ENCODE peak calls at places on chromosomes 3 and 15, in seven cellular contexts. P is fibroblast of pulmonary artery, F is cardiac muscle cell, H is brain microvascular endothelial cell, N is A549, Q is H1, C is PC-3. A is an unnamed sample.

GRCh38 chr3:195813916-195814486 is 2.3 kb upstream of the MUC4 start:
- DNase-seq in P (no peak), F (no peak), H (no peak), N (no peak), Q (no peak), C (no peak), A (no peak)

GRCh38 chr3:47370887-47371697 is 9.7 kb upstream of the PTPN23 start:
- DNase-seq in P (peak; percentile 22), F (peak; percentile 16), H (no peak), N (no peak), Q (no peak), C (no peak), A (peak; percentile 53)

GRCh38 chr15:85755471-85755870 is 39.3 kb downstream of the KLHL25 start:
- DNase-seq in P (no peak), F (no peak), H (no peak), N (no peak), Q (no peak), C (no peak), A (no peak)

GRCh38 chr3:22893001-22893400 is 310.1 kb upstream of the UBE2E2 start:
- DNase-seq in P (no peak), F (no peak), H (no peak), N (no peak), Q (no peak), C (no peak), A (no peak)

GRCh38 chr3:123627673-123628670 is 43.1 kb upstream of the HACD2 start:
- DNase-seq in P (no peak), F (no peak), H (no peak), N (no peak), Q (no peak), C (no peak), A (no peak)

GRCh38 chr3:190739726-190740230 is 122.7 kb downstream of the GMNC start:
- DNase-seq in P (peak; percentile 40), F (no peak), H (no peak), N (no peak), Q (no peak), C (no peak), A (no peak)

GRCh38 chr3:123026551-123027291 is 842 bp downstream of the SEMA5B start:
- DNase-seq in P (no peak), F (peak; percentile 52), H (no peak), N (peak; percentile 12), Q (no peak), C (no peak), A (no peak)

GRCh38 chr15:40430271-40430805 is 10.4 kb upstream of the BAHD1 start:
- DNase-seq in P (no peak), F (no peak), H (no peak), N (peak; percentile 30), Q (no peak), C (peak; percentile 53), A (no peak)

GRCh38 chr3:160576621-160577020 is 11.2 kb upstream of the KPNA4 start:
- DNase-seq in P (no peak), F (no peak), H (no peak), N (no peak), Q (no peak), C (no peak), A (no peak)

GRCh38 chr3:160575589-160575988 is 10.2 kb upstream of the KPNA4 start:
- DNase-seq in P (no peak), F (no peak), H (no peak), N (no peak), Q (no peak), C (no peak), A (no peak)

GRCh38 chr3:160577093-160577492 is 11.7 kb upstream of the KPNA4 start:
- DNase-seq in P (no peak), F (no peak), H (no peak), N (no peak), Q (no peak), C (no peak), A (no peak)

GRCh38 chr3:160574636-160575035 is 9.3 kb upstream of the KPNA4 start:
- DNase-seq in P (no peak), F (no peak), H (no peak), N (no peak), Q (no peak), C (no peak), A (no peak)

DNA sequence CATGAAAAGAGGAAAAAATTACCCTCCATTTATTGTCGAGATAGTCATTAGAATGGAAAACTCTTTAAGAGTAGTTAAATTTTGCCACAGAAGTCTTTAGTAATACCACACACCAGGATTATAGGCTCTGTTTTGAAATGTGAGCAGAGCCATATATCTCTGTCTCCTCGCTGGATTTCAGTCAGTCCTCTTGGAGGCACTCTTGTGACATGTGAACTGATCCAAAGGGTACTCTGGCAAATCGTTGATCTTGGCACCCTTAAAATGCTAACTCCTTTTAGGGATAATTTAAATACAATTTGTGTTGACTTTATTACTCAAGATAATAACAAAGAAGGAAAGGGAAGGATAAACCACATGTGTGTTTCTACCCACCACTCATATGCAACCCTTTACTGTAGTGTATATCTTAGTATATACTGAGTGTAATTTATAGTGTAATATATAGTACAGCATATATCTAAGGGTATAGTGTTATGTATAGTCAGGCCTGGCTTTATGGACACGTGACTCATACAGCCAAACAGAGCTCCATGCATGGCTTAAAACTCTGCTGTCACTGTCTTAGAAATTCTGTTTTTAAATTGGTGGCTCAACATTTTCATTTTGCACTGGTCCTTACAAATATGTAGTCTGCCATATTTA is 12.3 kb upstream of the KPNA4 start:
- DNase-seq in P (peak; percentile 34), F (peak; percentile 28), H (peak; percentile 40), N (peak; percentile 39), Q (no peak), C (peak; percentile 85), A (no peak)
- TF ChIP-seq CTCF in P (peak; percentile 16), F (peak; percentile 10), H (peak; percentile 60), N (peak; percentile 49), Q (peak; percentile 53), C (peak; percentile 90), A (no peak)

GRCh38 chr15:77632760-77633133 is at the start of gene LINGO1:
- DNase-seq in P (no peak), F (peak; percentile 71), H (no peak), N (peak; percentile 37), Q (no peak), C (peak; percentile 6), A (no peak)

GRCh38 chr15:77630064-77630463 is 2.6 kb downstream of the LINGO1 start:
- DNase-seq in P (no peak), F (no peak), H (no peak), N (no peak), Q (no peak), C (no peak), A (no peak)

GRCh38 chr15:77629070-77630030 is 3.4 kb downstream of the LINGO1 start:
- DNase-seq in P (no peak), F (no peak), H (no peak), N (no peak), Q (no peak), C (no peak), A (no peak)

GRCh38 chr15:77631790-77632551 is 741 bp downstream of the LINGO1 start:
- DNase-seq in P (no peak), F (peak; percentile 66), H (no peak), N (peak; percentile 16), Q (no peak), C (no peak), A (no peak)

DNA sequence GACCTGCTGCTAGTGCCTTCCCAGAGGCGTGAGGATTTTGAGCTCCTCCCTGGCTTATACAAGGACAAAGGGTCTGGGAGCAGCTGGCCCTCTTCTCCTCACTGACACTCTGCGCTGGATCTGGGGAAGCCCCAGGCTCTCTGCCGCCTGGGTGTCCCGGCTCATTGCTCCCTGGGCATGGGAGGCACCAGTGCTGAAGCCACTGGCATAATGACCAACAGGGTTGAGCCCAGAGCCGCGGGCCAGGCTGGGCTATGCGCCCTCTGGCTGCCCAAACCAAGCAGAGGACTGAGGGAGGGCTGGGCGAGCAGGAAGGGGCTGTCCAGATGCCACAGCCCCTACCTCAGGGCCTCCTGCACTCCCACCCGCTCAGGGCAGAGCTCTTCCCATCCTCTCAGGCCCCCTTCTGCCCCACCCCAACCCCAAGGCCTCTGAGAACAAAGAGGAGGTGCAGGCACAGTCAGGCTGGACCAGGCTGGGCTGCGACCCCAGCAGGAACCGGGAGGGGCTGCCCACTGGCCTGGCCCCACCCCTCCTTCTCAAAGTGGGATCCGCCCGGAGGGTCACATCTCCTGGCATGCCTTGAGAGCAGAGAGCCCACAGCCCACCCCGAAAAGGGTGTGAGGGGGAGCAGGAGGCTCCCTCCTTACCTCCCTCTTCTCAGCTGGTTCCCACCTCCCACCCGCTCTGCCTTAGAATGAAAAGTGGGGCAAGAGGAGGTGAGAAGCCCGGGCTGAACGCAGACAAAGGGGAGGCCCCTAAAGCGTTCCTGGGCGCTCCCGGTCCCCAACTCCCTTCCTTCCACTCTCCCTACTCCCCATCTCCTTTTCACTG is 1.5 kb downstream of the LINGO1 start:
- DNase-seq in P (no peak), F (peak; percentile 51), H (no peak), N (peak; percentile 25), Q (no peak), C (no peak), A (no peak)
- H3K4me3 ChIP-seq in P (no peak overlapping the region), F (peak overlapping the region; percentile 53), H (no peak overlapping the region), N (no peak overlapping the region), Q (peak overlapping the region; percentile 81), C (no peak overlapping the region), A (no peak overlapping the region)

GRCh38 chr15:30905821-30906220 is 2.1 kb downstream of the FAN1 start:
- DNase-seq in P (no peak), F (peak; percentile 11), H (no peak), N (no peak), Q (no peak), C (peak; percentile 23), A (no peak)

GRCh38 chr15:30904812-30905211 is 1.1 kb downstream of the FAN1 start:
- DNase-seq in P (no peak), F (no peak), H (no peak), N (no peak), Q (no peak), C (no peak), A (no peak)

GRCh38 chr15:30906366-30906765 is 2.7 kb downstream of the FAN1 start:
- DNase-seq in P (no peak), F (no peak), H (no peak), N (no peak), Q (no peak), C (no peak), A (no peak)

GRCh38 chr15:30901889-30902288 is 1.8 kb upstream of the FAN1 start:
- DNase-seq in P (no peak), F (no peak), H (no peak), N (no peak), Q (no peak), C (no peak), A (no peak)

GRCh38 chr15:30903497-30904187 is at the start of gene FAN1:
- DNase-seq in P (peak; percentile 88), F (peak; percentile 93), H (peak; percentile 87), N (peak; percentile 92), Q (no peak), C (peak; percentile 93), A (peak; percentile 92)
- TF ChIP-seq CTCF in P (no peak), F (no peak), H (no peak), N (no peak), Q (no peak), C (no peak), A (no peak)

DNA sequence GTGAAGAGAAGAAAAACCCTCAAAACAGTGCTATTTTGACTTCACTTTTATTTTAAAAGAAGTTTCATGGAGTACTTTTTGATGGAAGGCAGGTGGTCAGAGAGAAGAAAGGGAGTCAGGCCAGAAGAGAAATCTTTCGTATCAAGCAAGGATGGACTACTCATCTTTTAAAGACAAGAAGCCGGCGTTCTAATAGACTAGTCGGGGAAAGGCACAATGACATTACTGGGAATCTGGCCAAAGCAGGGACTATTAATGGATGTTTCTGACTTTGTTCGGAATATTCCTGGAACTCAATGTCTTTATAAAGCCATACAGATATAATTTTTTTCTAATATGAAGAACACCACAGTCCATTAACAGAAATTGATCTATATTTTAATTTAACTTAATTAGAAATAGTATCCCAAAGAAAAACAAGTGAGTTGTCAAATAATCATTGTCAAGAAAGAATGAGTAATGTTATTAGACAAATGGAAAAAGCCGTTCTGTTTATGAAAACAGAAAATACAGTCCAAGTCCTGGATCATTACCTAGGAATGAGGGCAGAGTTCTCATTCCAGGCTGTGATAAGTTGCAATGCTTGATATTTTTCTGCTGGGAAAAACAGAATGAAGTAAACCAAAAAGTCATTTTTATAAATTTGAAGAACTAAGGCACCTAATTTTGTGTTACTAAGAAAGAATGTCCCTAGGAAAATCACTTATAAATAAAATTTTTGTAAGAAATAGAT is 23.7 kb upstream of the PCOLCE2 start:
- DNase-seq in P (peak; percentile 27), F (no peak), H (no peak), N (no peak), Q (no peak), C (no peak), A (no peak)
- H3K4me3 ChIP-seq in P (no peak overlapping the region), F (no peak overlapping the region), H (no peak overlapping the region), N (no peak overlapping the region), Q (no peak overlapping the region), C (no peak overlapping the region), A (no peak overlapping the region)